ENCODE peak calls at places on chromosome 11, in four cellular contexts. One of them, this sample, is unnamed.

GRCh38 chr11:46363455-46363920 is 16.2 kb downstream of the DGKZ start:
- DNase-seq in CD4-positive, alpha-beta T cell: no peak
- DNase-seq in heart left ventricle: peak
- DNase-seq in lower lobe of right lung: no peak
- DNase-seq in this sample: peak

GRCh38 chr11:100863080-100863581 is 176.0 kb downstream of the ARHGAP42 start:
- DNase-seq in heart left ventricle: peak
- DNase-seq in CD4-positive, alpha-beta T cell: no peak
- DNase-seq in lower lobe of right lung: no peak
- DNase-seq in this sample: peak

GRCh38 chr11:86244063-86244521 is 461 bp upstream of the EED start:
- DNase-seq in lower lobe of right lung: peak
- DNase-seq in CD4-positive, alpha-beta T cell: peak
- DNase-seq in heart left ventricle: peak
- DNase-seq in this sample: peak

GRCh38 chr11:83773950-83774880 is 488.0 kb upstream of the CCDC90B start:
- DNase-seq in lower lobe of right lung: no peak
- DNase-seq in heart left ventricle: no peak
- DNase-seq in CD4-positive, alpha-beta T cell: no peak
- DNase-seq in this sample: peak

GRCh38 chr11:134482128-134482527 is 70.1 kb upstream of the B3GAT1 start:
- DNase-seq in heart left ventricle: no peak
- DNase-seq in CD4-positive, alpha-beta T cell: no peak
- DNase-seq in lower lobe of right lung: no peak
- DNase-seq in this sample: no peak

GRCh38 chr11:121321614-121322243 is 29.2 kb downstream of the SC5D start:
- DNase-seq in heart left ventricle: no peak
- DNase-seq in lower lobe of right lung: no peak
- DNase-seq in CD4-positive, alpha-beta T cell: peak
- DNase-seq in this sample: peak

GRCh38 chr11:22795914-22796313 is 33.7 kb downstream of the SVIP start:
- DNase-seq in CD4-positive, alpha-beta T cell: no peak
- DNase-seq in lower lobe of right lung: no peak
- DNase-seq in heart left ventricle: no peak
- DNase-seq in this sample: no peak

GRCh38 chr11:2582436-2582931 is 117.3 kb downstream of the KCNQ1OT1 start:
- DNase-seq in heart left ventricle: peak
- DNase-seq in CD4-positive, alpha-beta T cell: no peak
- DNase-seq in lower lobe of right lung: peak
- DNase-seq in this sample: no peak

GRCh38 chr11:46039990-46040389 is 81.3 kb downstream of the PHF21A start:
- DNase-seq in CD4-positive, alpha-beta T cell: no peak
- DNase-seq in lower lobe of right lung: no peak
- DNase-seq in heart left ventricle: no peak
- DNase-seq in this sample: peak

GRCh38 chr11:65425105-65425970 is 2.7 kb downstream of the NEAT1 start:
- DNase-seq in lower lobe of right lung: peak
- DNase-seq in CD4-positive, alpha-beta T cell: peak
- DNase-seq in heart left ventricle: peak
- DNase-seq in this sample: peak

GRCh38 chr11:1682225-1682901 is 14.6 kb upstream of the KRTAP5-6 start:
- DNase-seq in heart left ventricle: no peak
- DNase-seq in CD4-positive, alpha-beta T cell: no peak
- DNase-seq in lower lobe of right lung: peak
- DNase-seq in this sample: no peak

GRCh38 chr11:22666700-22667439 is 459 bp downstream of the GAS2 start:
- DNase-seq in CD4-positive, alpha-beta T cell: no peak
- DNase-seq in heart left ventricle: peak
- DNase-seq in lower lobe of right lung: peak
- DNase-seq in this sample: peak

GRCh38 chr11:43802509-43802908 is 78.1 kb upstream of the ALKBH3 start:
- DNase-seq in heart left ventricle: no peak
- DNase-seq in lower lobe of right lung: no peak
- DNase-seq in CD4-positive, alpha-beta T cell: no peak
- DNase-seq in this sample: no peak

GRCh38 chr11:11849127-11849746 is 7.5 kb downstream of the USP47 start:
- DNase-seq in heart left ventricle: peak
- DNase-seq in lower lobe of right lung: peak
- DNase-seq in CD4-positive, alpha-beta T cell: peak
- DNase-seq in this sample: peak

GRCh38 chr11:28569099-28569498 is 460.9 kb downstream of the METTL15 start:
- DNase-seq in lower lobe of right lung: no peak
- DNase-seq in CD4-positive, alpha-beta T cell: no peak
- DNase-seq in heart left ventricle: no peak
- DNase-seq in this sample: no peak

GRCh38 chr11:126499124-126499752 is 143.8 kb downstream of the ST3GAL4 start:
- DNase-seq in CD4-positive, alpha-beta T cell: no peak
- DNase-seq in lower lobe of right lung: no peak
- DNase-seq in heart left ventricle: no peak
- DNase-seq in this sample: no peak

GRCh38 chr11:76206327-76207081 is at the start of gene WNT11:
- DNase-seq in CD4-positive, alpha-beta T cell: no peak
- DNase-seq in lower lobe of right lung: peak
- DNase-seq in heart left ventricle: peak
- DNase-seq in this sample: no peak

GRCh38 chr11:48216510-48216909 is at the start of gene OR4B1:
- DNase-seq in CD4-positive, alpha-beta T cell: no peak
- DNase-seq in lower lobe of right lung: no peak
- DNase-seq in heart left ventricle: no peak
- DNase-seq in this sample: no peak

GRCh38 chr11:134008593-134008992 is 51.8 kb upstream of the IGSF9B start:
- DNase-seq in heart left ventricle: no peak
- DNase-seq in lower lobe of right lung: no peak
- DNase-seq in CD4-positive, alpha-beta T cell: no peak
- DNase-seq in this sample: no peak

GRCh38 chr11:77411238-77411637 is 62.7 kb downstream of the PAK1 start:
- DNase-seq in CD4-positive, alpha-beta T cell: no peak
- DNase-seq in lower lobe of right lung: peak
- DNase-seq in heart left ventricle: peak
- DNase-seq in this sample: peak

GRCh38 chr11:47400813-47401279 is 7.5 kb upstream of the SLC39A13 start:
- DNase-seq in heart left ventricle: no peak
- DNase-seq in CD4-positive, alpha-beta T cell: no peak
- DNase-seq in lower lobe of right lung: no peak
- DNase-seq in this sample: no peak

GRCh38 chr11:68373189-68373809 is 60.9 kb downstream of the LRP5 start:
- DNase-seq in CD4-positive, alpha-beta T cell: no peak
- DNase-seq in lower lobe of right lung: no peak
- DNase-seq in heart left ventricle: peak
- DNase-seq in this sample: peak

GRCh38 chr11:36312593-36312990 is 16.5 kb downstream of the PRR5L start:
- DNase-seq in CD4-positive, alpha-beta T cell: no peak
- DNase-seq in lower lobe of right lung: no peak
- DNase-seq in heart left ventricle: no peak
- DNase-seq in this sample: peak

GRCh38 chr11:75771646-75772410 is 3.2 kb downstream of the DGAT2 start:
- DNase-seq in lower lobe of right lung: peak
- DNase-seq in heart left ventricle: no peak
- DNase-seq in CD4-positive, alpha-beta T cell: no peak
- DNase-seq in this sample: peak

GRCh38 chr11:74025467-74026166 is 16.7 kb upstream of the UCP3 start:
- DNase-seq in CD4-positive, alpha-beta T cell: no peak
- DNase-seq in lower lobe of right lung: no peak
- DNase-seq in heart left ventricle: no peak
- DNase-seq in this sample: peak

GRCh38 chr11:111046291-111046690 is 199.2 kb upstream of the POU2AF2 start:
- DNase-seq in CD4-positive, alpha-beta T cell: no peak
- DNase-seq in lower lobe of right lung: no peak
- DNase-seq in heart left ventricle: no peak
- DNase-seq in this sample: peak

GRCh38 chr11:36077886-36078685 is 134.2 kb downstream of the LDLRAD3 start:
- DNase-seq in CD4-positive, alpha-beta T cell: no peak
- DNase-seq in heart left ventricle: no peak
- DNase-seq in lower lobe of right lung: no peak
- DNase-seq in this sample: peak

GRCh38 chr11:76237914-76238313 is 31.6 kb upstream of the WNT11 start:
- DNase-seq in heart left ventricle: no peak
- DNase-seq in lower lobe of right lung: no peak
- DNase-seq in CD4-positive, alpha-beta T cell: no peak
- DNase-seq in this sample: peak

GRCh38 chr11:76768091-76769047 is 14.8 kb upstream of the TSKU start:
- DNase-seq in heart left ventricle: peak
- DNase-seq in lower lobe of right lung: peak
- DNase-seq in CD4-positive, alpha-beta T cell: no peak
- DNase-seq in this sample: peak

DNA sequence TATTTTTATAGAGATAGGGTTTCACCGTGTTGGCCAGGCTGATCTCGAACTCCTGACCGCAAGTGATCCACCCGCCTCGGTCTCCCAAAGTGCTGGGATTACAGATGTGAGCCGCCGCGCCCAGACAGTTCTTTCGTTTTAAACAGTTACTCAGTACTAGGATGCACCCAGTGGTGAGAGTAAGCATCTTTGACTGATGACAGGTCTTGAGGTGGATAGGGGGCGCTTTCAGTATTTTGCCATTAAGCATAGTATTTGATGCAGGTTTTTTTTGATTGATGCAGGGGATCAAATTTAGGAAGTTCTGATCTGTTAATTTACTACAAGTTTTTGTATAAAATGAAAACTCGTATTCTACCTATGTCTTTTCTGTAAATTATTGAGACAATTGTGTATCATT is 13.2 kb upstream of the TRIM34 start:
- DNase-seq in CD4-positive, alpha-beta T cell: no peak
- DNase-seq in lower lobe of right lung: no peak
- DNase-seq in heart left ventricle: no peak
- DNase-seq in this sample: no peak
- TF ChIP-seq CTCF in CD4-positive, alpha-beta T cell: no peak
- TF ChIP-seq CTCF in lower lobe of right lung: no peak
- TF ChIP-seq CTCF in heart left ventricle: no peak
- TF ChIP-seq CTCF in this sample: no peak

DNA sequence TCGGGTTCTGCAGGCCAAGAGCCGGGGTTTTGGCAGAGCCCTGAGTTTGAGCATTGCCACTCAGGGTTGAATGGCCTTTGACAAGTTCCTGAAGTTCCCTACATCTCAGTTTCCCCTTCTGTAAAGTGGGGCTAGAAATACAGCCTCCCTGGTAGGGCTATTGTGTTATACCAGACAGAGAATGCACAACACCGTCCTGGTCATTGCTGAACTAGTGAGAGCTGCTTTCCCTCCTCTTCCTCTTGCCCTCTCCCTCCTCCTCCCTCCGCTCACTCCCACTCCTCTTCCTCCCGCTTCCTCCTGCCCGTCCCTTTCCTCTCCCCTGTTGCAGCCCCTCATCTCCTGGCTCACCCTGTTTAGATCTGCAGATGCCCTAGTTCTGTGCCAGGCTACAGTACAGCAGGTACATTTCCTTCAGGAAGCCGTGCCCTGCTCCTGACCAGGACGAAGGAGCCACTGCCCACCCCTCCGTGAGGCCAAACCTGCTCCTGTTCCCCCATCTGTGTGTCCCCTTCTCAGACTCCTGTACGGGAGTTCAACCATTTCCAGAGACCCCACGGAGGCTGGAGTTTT is 91.5 kb upstream of the SHANK2 start:
- DNase-seq in lower lobe of right lung: no peak
- DNase-seq in CD4-positive, alpha-beta T cell: no peak
- DNase-seq in heart left ventricle: no peak
- DNase-seq in this sample: no peak
- TF ChIP-seq CTCF in lower lobe of right lung: no peak
- TF ChIP-seq CTCF in CD4-positive, alpha-beta T cell: no peak
- TF ChIP-seq CTCF in heart left ventricle: no peak
- TF ChIP-seq CTCF in this sample: no peak

DNA sequence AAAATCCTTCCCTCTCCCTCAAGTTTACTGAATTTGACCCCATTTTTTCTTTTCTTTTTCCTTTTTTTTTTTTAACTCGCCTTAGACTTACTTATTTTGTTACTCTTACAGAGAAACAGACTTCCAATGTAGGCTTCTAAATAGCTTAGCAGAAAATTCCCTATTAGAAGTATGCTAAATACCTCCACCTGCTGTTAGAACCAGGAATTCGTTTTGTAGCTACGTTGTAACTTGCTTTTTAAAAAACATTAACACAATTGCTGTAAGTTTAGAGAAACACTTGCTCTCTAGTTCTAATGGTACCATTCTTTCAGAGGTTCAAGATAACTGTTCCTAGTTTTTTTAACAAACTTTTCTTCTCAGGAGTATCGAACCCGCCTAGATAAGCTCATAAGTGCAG is 324.2 kb downstream of the DCDC1 start:
- DNase-seq in CD4-positive, alpha-beta T cell: no peak
- DNase-seq in heart left ventricle: no peak
- DNase-seq in lower lobe of right lung: no peak
- DNase-seq in this sample: peak
- TF ChIP-seq CTCF in CD4-positive, alpha-beta T cell: no peak
- TF ChIP-seq CTCF in heart left ventricle: peak
- TF ChIP-seq CTCF in lower lobe of right lung: no peak
- TF ChIP-seq CTCF in this sample: peak

DNA sequence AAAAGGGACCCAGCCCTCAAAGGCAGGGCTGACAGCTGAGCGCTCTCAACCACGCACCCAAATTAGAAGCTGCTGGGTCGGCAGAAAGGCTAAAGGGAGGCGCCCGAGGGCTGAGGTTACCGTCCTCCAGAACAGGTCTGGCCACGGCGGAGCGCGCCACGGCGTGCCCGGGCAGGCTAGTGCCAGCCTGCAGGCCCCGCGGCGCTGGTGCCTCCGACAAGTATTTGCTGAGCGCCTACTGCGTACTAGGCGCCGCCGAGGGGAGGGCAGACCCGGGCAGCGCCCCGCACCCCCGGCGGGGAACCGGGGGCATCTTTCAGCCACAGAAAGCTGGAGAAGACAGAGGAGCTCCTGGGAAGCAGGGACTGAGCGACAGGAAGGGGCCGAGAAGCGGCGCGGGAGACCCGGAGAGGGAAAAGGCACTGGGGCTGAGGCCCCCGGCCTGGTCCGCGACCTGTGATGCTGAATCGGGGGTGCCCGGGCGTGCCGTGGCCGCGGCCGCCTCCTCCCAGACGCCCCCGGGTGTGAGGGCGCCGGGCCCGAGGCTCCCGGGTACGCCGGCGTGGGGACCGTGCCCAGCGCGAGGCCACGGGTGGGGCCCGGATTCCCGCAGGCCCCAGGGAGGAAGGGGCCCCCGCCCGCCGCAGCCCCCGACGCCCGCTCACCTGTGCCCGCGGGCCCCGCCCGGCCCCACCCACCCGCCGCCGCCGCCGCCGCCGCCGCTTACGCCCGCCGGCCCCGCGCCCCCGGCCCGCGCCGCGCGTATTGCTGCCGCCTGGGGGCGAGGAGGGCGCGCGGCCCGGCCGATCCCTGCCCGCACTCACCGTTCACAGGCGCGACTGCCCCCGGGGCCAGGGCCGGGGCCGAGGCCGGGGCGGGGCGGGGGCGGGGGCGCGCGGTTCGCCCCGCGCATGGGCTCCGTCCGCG is 521 bp downstream of the HRAS start:
- DNase-seq in CD4-positive, alpha-beta T cell: no peak
- DNase-seq in heart left ventricle: no peak
- DNase-seq in lower lobe of right lung: peak
- DNase-seq in this sample: no peak
- TF ChIP-seq CTCF in CD4-positive, alpha-beta T cell: no peak
- TF ChIP-seq CTCF in heart left ventricle: no peak
- TF ChIP-seq CTCF in lower lobe of right lung: no peak
- TF ChIP-seq CTCF in this sample: no peak